ENCODE peak calls at places on chromosomes 13 and 19, in seven cellular contexts. D, H, V, T, S, F and W are unnamed samples.

GRCh38 chr13:39415403-39415802 is 187.6 kb downstream of the LHFPL6 start:
- DNase-seq in V (no peak), H (no peak), T (peak), D (no peak), S (no peak), F (no peak), W (no peak)

GRCh38 chr19:41405776-41406175 is 8.2 kb downstream of the BCKDHA start:
- DNase-seq in V (no peak), F (no peak), T (no peak), S (no peak), D (no peak), H (no peak), W (no peak)

GRCh38 chr13:55553736-55554135 is 1587.0 kb upstream of the PRR20A start:
- DNase-seq in F (no peak), S (no peak), T (no peak), D (no peak), H (no peak), V (no peak), W (no peak)

GRCh38 chr19:11203194-11204075 is 6.1 kb upstream of the KANK2 start:
- DNase-seq in D (peak), H (peak), T (peak), S (no peak), F (peak), V (peak), W (peak)

GRCh38 chr13:99442273-99442895 is 58.9 kb upstream of the TM9SF2 start:
- DNase-seq in D (peak), T (peak), V (peak), S (no peak), F (peak), H (no peak), W (peak)

GRCh38 chr13:37295046-37295445 is 189.6 kb upstream of the CSNK1A1L start:
- DNase-seq in H (no peak), D (no peak), V (no peak), S (no peak), F (no peak), T (no peak), W (no peak)

GRCh38 chr19:3004522-3004921 is 24.6 kb downstream of the TLE2 start:
- DNase-seq in F (no peak), V (no peak), H (no peak), S (no peak), D (no peak), T (no peak), W (no peak)

GRCh38 chr13:24251525-24251924 is 57.9 kb upstream of the C1QTNF9 start:
- DNase-seq in H (no peak), V (no peak), T (no peak), S (peak), F (no peak), D (no peak), W (peak)

GRCh38 chr19:34096020-34096915 is 76.0 kb upstream of the LSM14A start:
- DNase-seq in D (no peak), V (peak), T (no peak), S (no peak), F (peak), H (peak), W (no peak)

GRCh38 chr13:67353891-67354459 is 123.8 kb upstream of the PCDH9 start:
- DNase-seq in H (no peak), T (no peak), D (no peak), V (no peak), F (no peak), S (no peak), W (no peak)

GRCh38 chr13:22828081-22828480 is 352.7 kb upstream of the SGCG start:
- DNase-seq in H (no peak), T (no peak), S (no peak), F (no peak), V (no peak), D (no peak), W (no peak)

GRCh38 chr13:79909664-79910063 is 428.7 kb downstream of the NDFIP2 start:
- DNase-seq in H (no peak), F (no peak), S (no peak), T (no peak), D (no peak), V (no peak), W (no peak)

GRCh38 chr13:52001120-52001731 is 10.0 kb downstream of the ATP7B start:
- DNase-seq in V (peak), F (peak), H (peak), D (no peak), S (no peak), T (no peak), W (no peak)

GRCh38 chr19:28463493-28464053 is 749.4 kb downstream of the UQCRFS1 start:
- DNase-seq in V (no peak), T (no peak), S (peak), H (no peak), F (no peak), D (no peak), W (no peak)

GRCh38 chr19:5042556-5042955 is 73.6 kb downstream of the KDM4B start:
- DNase-seq in V (no peak), T (no peak), S (peak), H (no peak), F (no peak), D (no peak), W (no peak)

GRCh38 chr19:49567722-49568454 is 12.5 kb downstream of the NOSIP start:
- DNase-seq in D (no peak), H (no peak), V (no peak), T (no peak), S (no peak), F (peak), W (peak)

GRCh38 chr13:73598021-73598712 is 536.0 kb downstream of the KLF12 start:
- DNase-seq in S (no peak), F (no peak), V (peak), H (no peak), T (no peak), D (no peak), W (no peak)

GRCh38 chr19:38730731-38731589 is 13.3 kb downstream of the CAPN12 start:
- DNase-seq in V (no peak), S (no peak), F (no peak), H (no peak), D (peak), T (no peak), W (no peak)

GRCh38 chr13:98999635-98999952 is 21.7 kb upstream of the DOCK9 start:
- DNase-seq in H (no peak), F (no peak), T (no peak), V (no peak), D (no peak), S (no peak), W (no peak)

DNA sequence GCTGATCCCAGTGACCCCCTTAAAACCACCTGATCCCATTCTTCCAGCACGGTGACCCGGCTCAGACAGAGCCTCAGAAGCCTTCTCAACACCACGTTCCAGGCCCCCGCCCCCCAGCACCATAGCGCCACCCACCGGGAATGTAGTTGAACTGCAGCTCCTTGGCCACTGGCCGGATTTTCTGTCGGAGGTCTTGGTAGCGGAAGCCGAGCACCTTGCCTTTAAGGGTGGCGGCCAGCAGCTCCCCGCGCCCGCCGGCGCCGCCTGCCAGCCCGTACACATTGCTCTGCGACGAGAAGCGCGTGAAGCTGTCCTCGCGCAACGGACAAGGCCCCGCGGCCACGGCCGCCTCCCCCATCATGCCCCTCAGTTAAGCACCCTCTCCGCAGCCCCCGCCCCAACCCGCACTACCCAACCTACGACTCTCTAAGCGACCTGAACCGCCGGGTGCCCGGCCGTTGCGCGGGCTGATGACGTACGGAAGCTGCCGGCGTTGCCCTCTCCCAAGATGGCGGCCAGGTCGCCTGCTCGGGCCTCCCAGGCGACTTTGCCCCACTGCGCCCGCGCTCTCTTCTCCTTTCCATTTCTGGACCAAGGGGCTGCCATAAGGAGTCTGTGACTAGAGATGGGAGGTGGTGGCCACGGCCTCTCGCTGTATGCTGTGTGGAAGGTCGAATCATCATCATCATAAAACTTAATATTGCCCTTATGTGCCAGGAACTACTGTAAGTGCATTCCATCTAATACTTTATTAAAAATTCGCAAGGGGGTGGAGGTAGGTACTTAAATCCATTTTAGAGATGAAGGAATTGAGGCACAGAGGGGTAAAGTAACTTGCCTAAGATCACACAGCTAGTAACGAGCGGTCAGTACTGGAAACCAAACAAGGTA is at the start of gene KPTN:
- DNase-seq in S (peak), F (peak), D (peak), H (peak), T (peak), V (peak), W (peak)
- TF ChIP-seq POLR2A in S (no peak), F (peak), D (no peak), H (peak), T (no peak), V (peak), W (peak)

DNA sequence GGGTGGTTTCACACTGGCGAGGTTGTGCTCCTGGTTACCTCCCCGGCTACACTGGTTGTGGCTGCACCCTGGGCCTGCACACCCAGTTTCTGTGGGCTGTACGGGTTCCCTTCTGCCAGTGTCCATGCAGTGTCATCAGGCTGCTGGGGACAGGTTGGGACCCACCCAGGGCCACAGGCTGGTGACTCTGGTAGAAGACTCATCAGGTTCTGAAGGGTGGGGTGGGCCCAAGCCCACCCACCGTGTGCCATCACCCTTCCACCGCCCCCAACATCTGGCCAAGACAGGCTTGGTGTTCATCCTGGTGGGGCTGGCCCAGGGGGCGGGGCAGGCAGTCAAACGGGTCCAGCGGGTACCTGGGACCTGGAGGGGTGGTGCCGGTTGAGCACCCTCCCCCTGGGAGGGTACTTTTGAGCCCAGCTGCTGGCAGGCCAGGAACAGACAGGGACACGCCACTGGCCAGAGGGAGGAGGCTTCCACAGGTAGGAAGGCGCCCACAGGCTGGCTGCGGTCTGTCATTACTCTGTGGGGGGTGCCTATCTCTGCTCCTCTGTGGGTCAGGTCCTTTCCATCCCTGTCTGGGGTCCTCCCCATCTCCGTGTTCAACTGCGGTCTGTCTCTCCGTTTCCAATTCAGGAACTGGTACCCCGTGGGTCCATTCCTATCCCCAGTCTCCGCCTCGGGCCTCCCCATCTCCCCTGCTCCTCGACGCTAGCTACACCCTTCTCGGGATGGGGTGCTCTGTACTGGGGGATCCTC is at the start of gene RNF225:
- DNase-seq in T (no peak), H (no peak), V (no peak), S (no peak), D (no peak), F (peak), W (peak)
- TF ChIP-seq POLR2A in T (no peak), H (no peak), V (no peak), S (no peak), D (no peak), F (peak), W (peak)

DNA sequence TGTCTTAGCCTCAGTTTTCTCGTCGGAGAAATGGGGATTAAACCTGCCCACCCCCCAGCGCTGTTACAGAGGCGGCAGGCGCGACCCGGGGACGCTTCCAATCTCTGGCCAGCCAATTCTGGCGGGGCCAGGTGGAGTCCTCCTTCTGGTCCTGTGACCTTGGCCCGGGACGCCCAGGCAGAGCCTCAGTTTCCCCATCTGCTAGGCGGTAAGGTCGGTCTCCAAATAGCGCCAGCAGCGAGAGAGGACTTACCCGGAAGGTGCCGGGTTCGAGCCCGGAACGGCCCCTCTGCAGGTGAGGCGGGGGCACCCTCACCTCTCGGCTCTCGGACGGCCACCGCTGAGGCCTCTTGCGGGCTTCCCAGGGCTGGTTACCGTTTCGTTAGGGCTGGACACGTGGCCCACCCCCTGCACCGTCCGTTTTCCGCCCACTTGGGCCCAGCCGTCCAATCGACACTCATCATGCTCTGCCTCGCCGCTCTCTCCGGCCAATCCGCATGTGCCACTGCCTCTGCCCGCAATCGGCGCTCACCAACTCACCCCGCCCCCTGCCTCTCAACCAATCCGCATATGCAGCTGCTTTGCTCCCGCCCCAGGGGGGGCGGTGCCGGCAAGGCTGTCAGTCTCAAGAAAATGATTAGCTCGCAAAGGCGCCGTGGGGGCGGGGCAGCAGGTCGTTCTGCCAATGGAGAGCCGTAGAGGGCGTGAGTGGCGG is at the start of gene ISOC2:
- DNase-seq in S (peak), T (peak), D (peak), F (peak), H (peak), V (peak), W (peak)
- TF ChIP-seq POLR2A in S (no peak), T (peak), D (no peak), F (peak), H (peak), V (peak), W (peak)

DNA sequence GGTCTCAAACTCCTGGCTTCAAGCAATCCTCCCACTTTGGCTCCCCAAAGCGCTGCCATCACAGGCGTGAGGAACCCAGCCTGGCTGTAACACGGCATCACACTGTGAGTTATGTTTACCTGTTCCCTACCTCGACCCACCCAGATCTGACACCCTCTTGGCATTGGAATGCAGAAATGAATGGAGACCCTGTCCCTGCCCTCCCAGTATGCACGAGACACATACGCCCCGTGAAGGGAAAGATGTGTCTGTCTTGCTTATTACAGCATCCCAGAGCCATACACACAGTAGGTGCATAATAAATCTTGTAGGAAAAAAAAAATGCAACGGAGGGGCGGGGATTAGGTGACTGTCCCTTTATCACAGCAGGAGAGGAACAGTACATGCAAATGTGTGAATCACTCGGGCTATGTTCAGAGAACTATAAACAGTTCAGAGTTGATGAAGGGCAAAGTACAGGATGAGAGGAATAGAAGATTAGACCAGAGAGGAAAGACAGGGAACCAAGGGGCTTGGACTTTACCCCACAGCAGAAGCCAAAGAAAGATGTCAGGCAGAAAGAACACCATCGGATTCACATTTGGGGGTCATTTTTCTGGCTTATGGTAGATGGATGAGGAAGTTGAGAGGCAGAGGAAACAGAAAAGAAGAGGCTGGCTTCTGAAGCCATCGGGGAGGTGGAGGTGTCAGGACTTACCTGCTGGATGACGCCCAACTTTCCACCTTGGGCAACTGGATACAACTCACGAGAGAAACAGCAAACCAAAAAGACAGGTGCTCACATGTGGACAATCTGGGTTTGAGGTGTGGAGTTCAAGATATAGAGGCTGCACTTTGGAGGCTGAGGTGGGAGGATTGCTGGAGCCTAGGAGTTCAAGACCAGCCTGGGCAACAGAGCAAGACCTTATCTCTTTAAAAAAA is 94.3 kb downstream of the INSR start:
- DNase-seq in S (no peak), V (peak), H (peak), F (no peak), D (no peak), T (no peak), W (peak)
- TF ChIP-seq POLR2A in S (no peak), V (no peak), H (no peak), F (no peak), D (no peak), T (no peak), W (peak)

GRCh38 chr19:22609630-22610029 is 24.5 kb upstream of the ZNF492 start:
- DNase-seq in V (no peak), D (no peak), F (no peak), T (no peak), H (no peak), S (no peak), W (no peak)

GRCh38 chr19:22612316-22612715 is 21.8 kb upstream of the ZNF492 start:
- DNase-seq in V (no peak), S (no peak), D (no peak), T (no peak), H (no peak), F (no peak), W (no peak)

GRCh38 chr19:22607653-22608430 is 26.3 kb upstream of the ZNF492 start:
- DNase-seq in V (no peak), D (no peak), S (no peak), H (no peak), F (no peak), T (no peak), W (no peak)

GRCh38 chr19:22608441-22608840 is 25.7 kb upstream of the ZNF492 start:
- DNase-seq in V (no peak), F (no peak), T (no peak), D (no peak), H (no peak), S (no peak), W (no peak)

DNA sequence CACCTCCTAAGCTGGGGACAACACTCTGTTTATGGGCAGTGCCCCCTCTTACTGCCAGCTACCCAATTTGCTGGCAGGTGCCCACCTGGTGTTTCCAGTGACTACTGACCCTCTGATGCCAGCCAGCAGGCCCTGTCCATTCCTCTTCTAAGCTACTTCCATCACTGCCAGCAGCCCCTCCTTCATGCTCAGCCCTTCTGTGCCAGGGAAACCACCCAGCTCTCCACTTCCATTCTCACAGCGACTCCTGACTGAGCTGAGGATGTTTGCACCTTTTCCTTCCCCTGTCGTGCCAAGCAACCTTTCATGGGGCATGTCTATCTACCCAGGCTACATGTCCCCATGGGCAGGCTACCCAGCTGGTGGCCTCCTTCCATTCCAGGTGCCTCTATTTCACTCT is 24.0 kb upstream of the ZNF492 start:
- DNase-seq in V (no peak), T (no peak), F (no peak), H (no peak), S (no peak), D (no peak), W (no peak)
- TF ChIP-seq POLR2A in V (no peak), T (no peak), F (no peak), H (no peak), S (no peak), D (no peak), W (no peak)

GRCh38 chr19:35328851-35329285 is at the start of gene CD22:
- DNase-seq in T (no peak), F (no peak), H (no peak), D (no peak), S (peak), V (no peak), W (no peak)
- TF ChIP-seq POLR2A in T (no peak), F (no peak), H (no peak), D (no peak), S (no peak), V (no peak), W (peak)

GRCh38 chr19:18279266-18279515 is 2.2 kb downstream of the JUND start:
- DNase-seq in D (no peak), F (no peak), V (no peak), S (no peak), H (no peak), T (no peak), W (no peak)

GRCh38 chr19:18279516-18280246 is 1.7 kb downstream of the JUND start:
- DNase-seq in D (peak), F (peak), H (peak), V (peak), S (peak), T (peak), W (peak)

GRCh38 chr19:18280247-18281081 is 958 bp downstream of the JUND start:
- DNase-seq in T (peak), S (peak), D (peak), H (peak), F (peak), V (peak), W (peak)

GRCh38 chr19:18281082-18282020 is at the start of gene JUND:
- DNase-seq in F (peak), T (peak), V (peak), H (peak), S (peak), D (peak), W (peak)

GRCh38 chr19:18278521-18279265 is 2.7 kb downstream of the JUND start:
- DNase-seq in T (peak), F (no peak), H (no peak), S (peak), V (no peak), D (no peak), W (peak)
- TF ChIP-seq POLR2A in T (peak), F (peak), H (no peak), S (no peak), V (no peak), D (no peak), W (peak)